ENCODE peak calls at places on chromosomes 1 and 21, in five cellular contexts. O is H1, X is neuronal stem cell, I is trophoblast cell, T is mesendoderm. H is an unnamed sample.

GRCh38 chr1:198492872-198493271 is 47.6 kb downstream of the ATP6V1G3 start:
- DNase-seq in O (no peak), X (no peak), I (no peak), T (no peak), H (peak)

GRCh38 chr1:145906954-145907755 is 2.7 kb downstream of the ITGA10 start:
- DNase-seq in O (no peak), X (no peak), I (no peak), T (no peak), H (peak)

GRCh38 chr1:5297199-5297877 is 642.9 kb downstream of the AJAP1 start:
- DNase-seq in O (no peak), X (no peak), I (no peak), T (no peak), H (no peak)

GRCh38 chr1:61569212-61569621 is 155.7 kb downstream of the TM2D1 start:
- DNase-seq in O (no peak), X (no peak), I (no peak), T (peak), H (no peak)

GRCh38 chr1:198680174-198680871 is 41.5 kb downstream of the PTPRC start:
- DNase-seq in O (no peak), X (no peak), I (no peak), T (no peak), H (no peak)

GRCh38 chr1:2611034-2611501 is 21.7 kb downstream of the MMEL1 start:
- DNase-seq in O (peak), X (peak), I (no peak), T (peak), H (no peak)

GRCh38 chr21:14520535-14520934 is 25.6 kb downstream of the SAMSN1 start:
- DNase-seq in O (no peak), X (no peak), I (no peak), T (no peak), H (no peak)

GRCh38 chr1:32971576-32971975 is 7.0 kb upstream of the RNF19B start:
- DNase-seq in O (no peak), X (no peak), I (no peak), T (no peak), H (no peak)

GRCh38 chr1:243693764-243694163 is 156.3 kb downstream of the AKT3 start:
- DNase-seq in O (no peak), X (no peak), I (no peak), T (no peak), H (no peak)

GRCh38 chr21:38985423-38986378 is 180.0 kb downstream of the ETS2 start:
- DNase-seq in O (no peak), X (no peak), I (no peak), T (no peak), H (peak)

GRCh38 chr1:108692724-108693655 is 880 bp downstream of the PRPF38B start:
- DNase-seq in O (peak), X (no peak), I (peak), T (peak), H (peak)

GRCh38 chr1:184242507-184242943 is 144.3 kb upstream of the C1orf21 start:
- DNase-seq in O (no peak), X (peak), I (no peak), T (peak), H (peak)

GRCh38 chr1:176691251-176692228 is 228.6 kb downstream of the PAPPA2 start:
- DNase-seq in O (no peak), X (peak), I (peak), T (peak), H (peak)

GRCh38 chr1:162193815-162194214 is 124.3 kb downstream of the NOS1AP start:
- DNase-seq in O (no peak), X (no peak), I (no peak), T (peak), H (no peak)

GRCh38 chr21:27776925-27777553 is 810.2 kb upstream of the ADAMTS5 start:
- DNase-seq in O (no peak), X (no peak), I (no peak), T (no peak), H (no peak)

GRCh38 chr1:54978528-54979326 is 1.7 kb upstream of the TMEM61 start:
- DNase-seq in O (no peak), X (no peak), I (no peak), T (no peak), H (no peak)

GRCh38 chr1:151972533-151973270 is 21.0 kb downstream of the S100A10 start:
- DNase-seq in O (no peak), X (no peak), I (peak), T (peak), H (peak)

GRCh38 chr1:63877021-63877767 is 103.4 kb downstream of the ROR1 start:
- DNase-seq in O (no peak), X (no peak), I (no peak), T (no peak), H (no peak)

GRCh38 chr21:43733529-43734071 is 14.7 kb downstream of the PDXK start:
- DNase-seq in O (no peak), X (no peak), I (no peak), T (no peak), H (peak)

GRCh38 chr1:233182587-233182986 is 112.9 kb downstream of the PCNX2 start:
- DNase-seq in O (no peak), X (no peak), I (no peak), T (no peak), H (no peak)

GRCh38 chr1:172826096-172826741 is 167.3 kb downstream of the FASLG start:
- DNase-seq in O (no peak), X (no peak), I (peak), T (peak), H (peak)

GRCh38 chr1:25766721-25767436 is 33.1 kb upstream of the SELENON start:
- DNase-seq in O (no peak), X (no peak), I (no peak), T (no peak), H (no peak)

GRCh38 chr1:115364044-115364775 is 26.2 kb upstream of the NGF start:
- DNase-seq in O (no peak), X (no peak), I (peak), T (no peak), H (peak)

GRCh38 chr1:36497207-36497606 is 14.5 kb upstream of the CSF3R start:
- DNase-seq in O (no peak), X (no peak), I (no peak), T (no peak), H (no peak)

GRCh38 chr1:1629430-1630190 is 2.4 kb upstream of the MMP23B start:
- DNase-seq in O (peak), X (no peak), I (no peak), T (peak), H (no peak)

GRCh38 chr1:53400761-53401379 is 58.3 kb upstream of the DMRTB1 start:
- DNase-seq in O (no peak), X (no peak), I (no peak), T (no peak), H (peak)

GRCh38 chr1:210407207-210407886 is 78.6 kb downstream of the HHAT start:
- DNase-seq in O (peak), X (peak), I (peak), T (peak), H (peak)

GRCh38 chr21:46455575-46456385 is 2.9 kb upstream of the DIP2A start:
- DNase-seq in O (no peak), X (no peak), I (no peak), T (peak), H (peak)

GRCh38 chr1:207806531-207807394 is 54.9 kb downstream of the CD46 start:
- DNase-seq in O (no peak), X (no peak), I (no peak), T (no peak), H (peak)

GRCh38 chr1:155072531-155073289 is 5.9 kb upstream of the EFNA3 start:
- DNase-seq in O (no peak), X (no peak), I (no peak), T (no peak), H (no peak)

DNA sequence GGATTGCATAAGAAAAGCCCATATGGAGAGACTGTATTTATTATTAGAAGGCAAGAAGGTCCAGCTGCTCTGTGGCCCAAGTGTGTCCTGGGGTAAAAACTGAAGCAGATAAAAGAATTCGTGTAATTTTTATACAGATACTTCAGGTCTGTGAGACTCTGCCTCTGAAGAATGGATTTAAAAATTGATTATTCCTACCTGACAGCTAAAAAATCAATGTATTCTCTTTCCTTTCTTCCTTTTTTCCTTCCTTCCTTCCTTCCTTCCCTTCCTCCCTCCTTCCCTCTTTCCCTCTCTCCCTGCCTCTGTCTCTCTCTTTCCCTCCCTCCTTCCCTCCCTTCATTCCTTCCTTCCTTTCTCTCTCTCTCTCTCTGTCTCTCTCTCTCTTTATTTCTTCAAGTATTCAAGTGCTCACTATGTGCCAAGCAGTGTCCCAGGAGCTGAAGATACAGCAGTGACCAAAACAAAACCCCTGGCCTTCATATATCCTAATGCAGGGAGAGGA is 11.3 kb upstream of the MGST3 start:
- DNase-seq in O (no peak), X (no peak), I (no peak), T (no peak), H (no peak)
- H3K23ac ChIP-seq in O (no peak), X (no peak), I (no peak), T (no peak), H (no peak)

GRCh38 chr1:37697737-37698136 is 5.4 kb downstream of the CDCA8 start:
- DNase-seq in O (no peak), X (no peak), I (no peak), T (no peak), H (no peak)

GRCh38 chr1:37697090-37697489 is 4.8 kb downstream of the CDCA8 start:
- DNase-seq in O (no peak), X (no peak), I (no peak), T (no peak), H (no peak)

GRCh38 chr1:37691497-37692077 is 729 bp upstream of the CDCA8 start:
- DNase-seq in O (no peak), X (no peak), I (peak), T (peak), H (peak)

GRCh38 chr1:37692834-37693175 is 489 bp downstream of the CDCA8 start:
- DNase-seq in O (no peak), X (no peak), I (no peak), T (no peak), H (no peak)

DNA sequence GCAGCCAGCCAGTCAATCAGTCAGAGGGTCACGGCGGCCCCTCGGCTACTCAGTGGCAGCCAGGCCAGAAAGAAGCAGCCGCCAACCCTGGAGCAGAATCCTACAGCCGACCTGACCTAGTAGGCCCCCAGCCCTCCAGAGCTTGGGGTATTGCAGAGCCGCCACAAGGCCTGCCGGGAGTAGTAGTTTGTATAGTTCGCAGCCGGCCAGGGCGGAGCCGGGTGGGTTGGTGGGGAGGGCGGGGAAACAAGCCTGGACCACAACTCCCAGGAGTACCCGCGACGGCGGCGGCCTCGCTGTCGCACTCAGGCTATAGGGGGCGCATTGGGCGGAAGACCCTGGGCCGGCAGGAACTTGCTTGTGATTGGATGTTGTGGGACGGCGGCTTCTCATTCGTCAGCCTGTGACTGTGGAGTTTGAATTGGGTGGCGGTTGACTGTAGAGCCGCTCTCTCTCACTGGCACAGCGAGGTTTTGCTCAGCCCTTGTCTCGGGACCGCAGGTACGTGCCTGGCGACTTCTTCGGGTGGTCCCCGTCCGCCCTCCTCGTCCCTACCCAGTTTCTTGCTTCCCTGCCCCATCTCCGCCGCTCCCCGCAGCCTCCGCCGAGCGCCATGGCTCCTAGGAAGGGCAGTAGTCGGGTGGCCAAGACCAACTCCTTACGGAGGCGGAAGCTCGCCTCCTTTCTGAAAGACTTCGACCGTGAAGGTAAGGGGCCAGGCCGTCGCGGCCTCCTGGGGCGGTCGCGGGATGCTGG is at the start of gene CDCA8:
- DNase-seq in O (peak), X (peak), I (peak), T (peak), H (peak)
- H3K23ac ChIP-seq in O (no peak), X (peak), I (no peak), T (peak), H (no peak)

DNA sequence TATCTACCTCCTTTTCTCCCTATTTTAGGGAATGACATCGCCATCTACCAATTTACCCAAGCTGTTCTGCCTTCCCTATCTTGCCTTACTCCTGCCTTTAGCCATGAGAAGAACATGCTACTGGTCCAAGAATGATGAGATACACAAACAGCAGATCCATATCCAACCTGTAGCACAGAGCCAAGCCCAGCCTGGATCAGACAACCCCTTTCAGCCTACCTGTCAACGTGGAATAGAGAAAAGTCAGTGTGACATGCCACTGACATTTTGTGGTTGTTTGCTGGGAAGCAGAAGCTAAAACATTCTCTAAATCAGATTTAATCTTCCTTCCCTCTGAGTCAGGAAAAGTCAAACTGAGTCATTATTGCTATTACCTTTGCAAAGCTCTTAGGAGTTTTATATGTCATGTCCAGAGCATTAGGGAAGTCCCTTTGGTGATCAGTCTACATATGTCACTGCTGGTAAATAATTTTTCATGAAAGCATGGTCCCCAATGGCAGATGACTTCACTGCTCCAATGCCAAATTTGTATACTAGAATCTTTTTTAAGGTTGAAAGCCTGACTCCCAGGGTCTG is 143.1 kb downstream of the TPR start:
- DNase-seq in O (no peak), X (no peak), I (no peak), T (no peak), H (no peak)
- H3K23ac ChIP-seq in O (no peak), X (no peak), I (no peak), T (no peak), H (no peak)

GRCh38 chr1:17437260-17438175 is 2.0 kb downstream of the RCC2 start:
- DNase-seq in O (peak), X (peak), I (no peak), T (peak), H (peak)
- H3K23ac ChIP-seq in O (no peak), X (peak), I (no peak), T (peak), H (peak)

DNA sequence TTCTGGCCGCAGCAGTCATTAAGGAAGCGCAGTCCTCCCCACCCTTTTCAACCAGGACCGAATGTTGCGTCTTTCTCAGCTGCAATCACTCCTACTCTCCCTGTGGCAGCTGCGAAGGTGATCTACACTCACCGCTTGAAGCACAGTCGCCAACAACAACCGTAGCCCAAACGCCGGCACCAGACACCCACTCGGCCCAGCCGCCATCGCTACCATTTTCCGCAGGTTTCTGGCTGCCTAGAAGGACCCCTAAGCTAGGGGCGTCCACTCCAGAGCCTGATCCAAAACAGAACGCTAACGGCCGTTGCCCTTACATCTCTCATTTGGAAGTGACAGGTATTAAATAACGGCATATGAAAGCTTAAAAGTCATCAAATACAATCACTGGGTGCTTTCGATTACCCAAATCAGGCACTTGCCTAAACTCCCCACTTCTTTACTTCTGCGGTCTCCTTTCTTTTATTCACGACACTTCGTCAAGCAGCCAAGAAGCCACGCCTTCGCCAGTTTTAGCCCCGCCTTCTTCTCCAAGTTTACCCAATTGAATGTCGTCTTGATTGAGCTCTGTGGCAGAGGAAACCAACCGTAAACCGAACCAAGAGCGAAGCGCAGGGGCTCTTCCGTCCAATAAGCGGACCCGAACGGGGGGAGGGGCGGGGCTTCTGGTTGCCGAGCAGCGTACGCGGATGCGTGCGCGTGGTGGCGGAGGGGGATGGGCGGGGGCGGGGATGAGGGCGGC is at the start of gene SELENOF:
- DNase-seq in O (peak), X (peak), I (peak), T (peak), H (peak)
- H3K23ac ChIP-seq in O (no peak), X (peak), I (peak), T (no peak), H (peak)

GRCh38 chr1:46302091-46303037 is 1.1 kb downstream of the LRRC41 start:
- DNase-seq in O (peak), X (peak), I (peak), T (peak), H (peak)

GRCh38 chr1:46300673-46301405 is 2.6 kb downstream of the LRRC41 start:
- DNase-seq in O (no peak), X (no peak), I (no peak), T (no peak), H (peak)

GRCh38 chr1:46301406-46302090 is 1.9 kb downstream of the LRRC41 start:
- DNase-seq in O (peak), X (peak), I (peak), T (peak), H (peak)

GRCh38 chr1:46303872-46304326 is 401 bp downstream of the UQCRH start:
- DNase-seq in O (no peak), X (peak), I (no peak), T (peak), H (no peak)

DNA sequence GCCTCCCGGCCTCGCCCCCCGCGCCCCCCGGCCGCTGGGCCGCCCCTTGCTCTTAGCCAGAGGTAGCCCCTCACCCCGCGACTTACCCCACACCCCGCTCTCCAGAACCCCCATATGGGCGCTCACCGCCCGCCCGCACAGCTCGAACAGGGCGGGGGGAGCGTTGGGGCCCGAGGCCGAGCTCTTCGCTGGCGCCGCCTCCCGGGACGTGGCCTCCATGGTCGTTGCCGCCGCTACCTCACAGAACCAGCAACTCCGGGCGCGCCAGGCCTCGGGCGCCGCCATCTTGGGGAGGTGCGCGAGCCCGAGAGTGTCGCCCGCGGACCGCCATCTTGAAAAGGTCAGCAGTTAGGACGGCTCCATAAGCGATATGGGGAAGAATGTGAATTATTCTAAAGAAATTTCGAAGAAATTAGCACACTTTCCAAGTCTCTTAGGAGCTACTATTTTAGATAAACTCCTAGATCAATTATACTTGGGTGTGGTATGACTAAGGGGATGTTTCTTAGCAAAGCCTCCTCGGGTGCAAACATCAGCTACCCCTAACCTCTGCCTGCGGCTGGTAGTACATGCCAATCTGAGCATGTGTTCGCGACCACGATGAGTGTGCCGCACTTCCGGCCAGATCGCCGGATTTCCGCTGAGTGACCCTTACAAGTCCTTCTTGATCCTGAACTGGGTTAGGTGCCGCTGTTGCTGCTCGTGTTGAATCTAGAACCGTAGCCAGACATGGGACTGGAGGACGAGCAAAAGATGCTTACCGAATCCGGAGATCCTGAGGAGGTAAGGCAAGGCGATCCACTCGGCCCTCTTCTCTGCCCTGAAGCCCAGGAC is at the start of the genes LRRC41 and UQCRH:
- DNase-seq in O (peak), X (peak), I (peak), T (peak), H (peak)
- H3K23ac ChIP-seq in O (no peak), X (peak), I (no peak), T (peak), H (peak)

GRCh38 chr1:26787381-26787705 is 407 bp upstream of the PIGV start:
- DNase-seq in O (no peak), X (no peak), I (peak), T (no peak), H (peak)
- H3K23ac ChIP-seq in O (no peak), X (peak), I (no peak), T (peak), H (peak)

GRCh38 chr1:94926365-94926914 is 470 bp downstream of the CNN3 start:
- DNase-seq in O (peak), X (peak), I (no peak), T (peak), H (peak)
- H3K23ac ChIP-seq in O (no peak), X (peak), I (peak), T (peak), H (peak)

DNA sequence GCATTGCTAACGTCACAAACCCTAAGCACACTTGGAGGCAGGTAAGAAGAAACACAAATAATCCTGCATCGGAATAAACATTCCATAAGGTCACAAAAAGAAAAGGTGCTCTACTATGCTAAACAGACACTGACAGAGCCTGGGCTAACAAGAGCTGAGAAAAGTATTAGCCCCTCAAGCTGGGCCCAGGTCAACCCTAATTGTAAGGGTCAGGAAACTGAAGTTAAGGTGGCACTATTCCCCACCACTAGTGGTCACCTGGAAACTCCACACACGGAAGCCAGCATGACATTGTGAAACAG is 1.3 kb downstream of the PTTG1IP start:
- DNase-seq in O (no peak), X (no peak), I (no peak), T (peak), H (no peak)
- H3K23ac ChIP-seq in O (no peak), X (peak), I (peak), T (no peak), H (peak)

H was measured in IMR-90.